ENCODE peak calls at places on chromosomes 6 and 20, in six cellular contexts. Z is A549, S is fibroblast of pulmonary artery, Q is neural progenitor cell, O is brain microvascular endothelial cell, V is HFF-Myc. N is an unnamed sample.

GRCh38 chr6:42545226-42545773 is 18.5 kb upstream of the UBR2 start:
- DNase-seq in Z (no peak), Q (no peak), O (no peak), S (no peak), V (no peak), N (no peak)

GRCh38 chr6:45946887-45947286 is 68.8 kb downstream of the CLIC5 start:
- DNase-seq in V (no peak), Q (no peak), Z (no peak), S (peak), O (no peak), N (no peak)

GRCh38 chr6:19268117-19268516 is 569.1 kb upstream of the ID4 start:
- DNase-seq in O (no peak), Q (no peak), Z (no peak), S (no peak), V (no peak), N (peak)

GRCh38 chr6:167855825-167856425 is 29.2 kb downstream of the AFDN start:
- DNase-seq in S (peak), O (peak), V (peak), Z (peak), Q (no peak), N (no peak)

GRCh38 chr6:114520976-114521375 is 178.2 kb upstream of the HS3ST5 start:
- DNase-seq in Q (no peak), Z (no peak), V (no peak), S (no peak), O (no peak), N (no peak)

GRCh38 chr6:20875369-20875963 is 341.2 kb downstream of the CDKAL1 start:
- DNase-seq in Z (peak), V (no peak), S (peak), O (peak), Q (peak), N (no peak)

GRCh38 chr6:10111975-10112374 is 302.9 kb downstream of the TFAP2A start:
- DNase-seq in O (no peak), S (no peak), Z (no peak), V (no peak), Q (no peak), N (no peak)

GRCh38 chr6:131410785-131411184 is 162.2 kb upstream of the ARG1 start:
- DNase-seq in Q (no peak), O (no peak), Z (no peak), S (no peak), V (no peak), N (no peak)

GRCh38 chr6:69664551-69664950 is 132.3 kb downstream of the LMBRD1 start:
- DNase-seq in Z (no peak), S (no peak), O (no peak), Q (no peak), V (no peak), N (no peak)

GRCh38 chr6:168171673-168172352 is 92.8 kb upstream of the FRMD1 start:
- DNase-seq in S (no peak), V (no peak), O (no peak), Q (no peak), Z (no peak), N (no peak)

GRCh38 chr6:35496036-35496850 is 636 bp downstream of the TEAD3 start:
- DNase-seq in V (no peak), O (no peak), Z (no peak), Q (peak), S (no peak), N (no peak)

GRCh38 chr20:32558526-32558925 is 26.6 kb downstream of the NOL4L start:
- DNase-seq in O (no peak), S (no peak), Z (no peak), V (no peak), Q (peak), N (no peak)

GRCh38 chr6:168675375-168675774 is 234.4 kb downstream of the SMOC2 start:
- DNase-seq in Q (no peak), Z (no peak), O (no peak), V (no peak), S (no peak), N (no peak)

GRCh38 chr6:33633084-33633461 is 12.0 kb downstream of the ITPR3 start:
- DNase-seq in S (no peak), Q (no peak), O (no peak), Z (no peak), V (no peak), N (no peak)

GRCh38 chr6:154848580-154848979 is 115.4 kb downstream of the SCAF8 start:
- DNase-seq in S (peak), Q (no peak), O (no peak), Z (no peak), V (no peak), N (no peak)

GRCh38 chr6:55293116-55293515 is 34.2 kb upstream of the GFRAL start:
- DNase-seq in O (peak), Z (peak), S (peak), Q (peak), V (no peak), N (no peak)

GRCh38 chr6:2990179-2990931 is 9.3 kb upstream of the NQO2 start:
- DNase-seq in S (peak), V (no peak), O (peak), Z (no peak), Q (peak), N (no peak)

GRCh38 chr6:118651282-118652050 is at the start of gene CEP85L:
- DNase-seq in O (peak), Q (peak), S (peak), V (peak), Z (peak), N (peak)

GRCh38 chr6:61622601-61623000 is 663.4 kb downstream of the KHDRBS2 start:
- DNase-seq in O (no peak), Z (no peak), S (no peak), Q (no peak), V (no peak), N (no peak)

GRCh38 chr6:144601221-144601620 is 316.1 kb downstream of the UTRN start:
- DNase-seq in V (no peak), S (no peak), Q (no peak), Z (no peak), O (no peak), N (no peak)

GRCh38 chr6:108751851-108752732 is 96.1 kb upstream of the ARMC2 start:
- DNase-seq in V (no peak), S (no peak), Q (no peak), Z (no peak), O (no peak), N (no peak)

GRCh38 chr6:122393339-122393896 is 6.0 kb upstream of the HSF2 start:
- DNase-seq in Q (peak), V (no peak), S (no peak), Z (no peak), O (no peak), N (no peak)

GRCh38 chr20:52105573-52106422 is 85.8 kb downstream of the ZFP64 start:
- DNase-seq in V (no peak), Z (peak), S (peak), Q (peak), O (peak), N (no peak)

GRCh38 chr20:24996449-24997195 is 4.1 kb upstream of the APMAP start:
- DNase-seq in O (no peak), Q (no peak), Z (no peak), S (no peak), V (no peak), N (no peak)

DNA sequence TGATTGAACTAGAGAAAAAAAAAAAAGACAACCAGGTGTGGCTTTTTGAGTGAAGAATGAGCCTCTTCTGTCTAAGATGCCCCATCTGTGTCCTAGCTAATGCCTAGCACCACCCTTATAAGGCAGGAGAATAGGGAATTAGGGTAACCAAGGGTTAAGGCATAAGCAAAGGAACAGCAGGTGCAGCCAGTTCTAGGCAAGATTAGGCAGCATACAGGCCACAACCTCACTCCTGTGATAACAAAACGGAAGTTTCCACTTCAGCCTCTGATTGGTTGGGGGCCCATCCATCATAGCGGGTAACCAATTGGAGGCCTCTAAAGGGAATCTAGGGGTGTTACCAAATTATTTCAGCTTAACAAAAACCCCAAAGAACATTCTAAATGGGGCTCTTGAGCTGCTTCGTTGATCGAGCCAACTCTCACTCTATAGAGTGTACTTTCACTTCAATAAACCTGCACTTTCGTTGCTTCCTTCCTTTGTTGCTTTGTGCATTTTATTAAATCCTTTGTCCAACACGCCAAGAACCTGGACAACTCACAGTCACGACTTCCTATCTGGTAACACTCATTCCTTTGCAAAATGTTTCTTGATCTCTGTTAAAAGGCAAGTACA is 61.9 kb upstream of the TAGAP start:
- DNase-seq in Z (peak), V (no peak), O (peak), Q (peak), S (peak), N (no peak)
- H3K4me3 ChIP-seq in Z (no peak), V (no peak), O (no peak), Q (no peak), S (no peak), N (no peak)

GRCh38 chr6:6546318-6547110 is 42.0 kb upstream of the LY86 start:
- DNase-seq in O (no peak), Z (no peak), V (no peak), Q (peak), S (peak), N (no peak)
- H3K4me3 ChIP-seq in O (peak), Z (peak), V (no peak), Q (peak), S (peak), N (peak)

GRCh38 chr6:24908555-24908954 is 27.2 kb downstream of the RIPOR2 start:
- DNase-seq in V (no peak), Q (no peak), Z (no peak), S (no peak), O (no peak), N (no peak)
- H3K4me3 ChIP-seq in V (peak), Q (no peak), Z (no peak), S (no peak), O (no peak), N (no peak)

GRCh38 chr6:72554203-72554564 is 67.7 kb upstream of the KCNQ5 start:
- DNase-seq in S (peak), Z (peak), O (peak), V (no peak), Q (no peak), N (no peak)
- H3K4me3 ChIP-seq in S (no peak), Z (no peak), O (no peak), V (no peak), Q (no peak), N (no peak)

GRCh38 chr20:62935968-62936585 is 1.9 kb upstream of the GID8 start:
- DNase-seq in S (no peak), V (no peak), O (no peak), Z (no peak), Q (peak), N (peak)
- H3K4me3 ChIP-seq in S (peak), V (peak), O (peak), Z (peak), Q (peak), N (peak)

GRCh38 chr20:57397693-57398108 is 6.5 kb downstream of the RBM38 start:
- DNase-seq in S (no peak), Z (no peak), V (no peak), Q (no peak), O (no peak), N (no peak)

GRCh38 chr20:57400262-57400701 is 9.1 kb downstream of the RBM38 start:
- DNase-seq in O (no peak), Z (no peak), S (no peak), Q (no peak), V (no peak), N (no peak)

GRCh38 chr20:57399587-57400261 is 8.5 kb downstream of the RBM38 start:
- DNase-seq in Z (no peak), S (no peak), V (no peak), O (no peak), Q (no peak), N (no peak)

GRCh38 chr20:57398231-57398821 is 7.1 kb downstream of the RBM38 start:
- DNase-seq in S (no peak), Q (no peak), Z (no peak), V (no peak), O (no peak), N (no peak)

GRCh38 chr20:57398901-57399535 is 7.8 kb downstream of the RBM38 start:
- DNase-seq in V (no peak), Z (no peak), S (no peak), O (no peak), Q (peak), N (no peak)
- H3K4me3 ChIP-seq in V (no peak), Z (no peak), S (no peak), O (no peak), Q (no peak), N (no peak)

GRCh38 chr6:11380549-11380948 is 148.1 kb upstream of the NEDD9 start:
- DNase-seq in S (no peak), Z (no peak), O (no peak), V (no peak), Q (no peak), N (no peak)

GRCh38 chr6:11381801-11382513 is 149.5 kb upstream of the NEDD9 start:
- DNase-seq in V (no peak), Z (no peak), S (no peak), Q (no peak), O (no peak), N (no peak)

GRCh38 chr6:11378639-11379038 is 146.2 kb upstream of the NEDD9 start:
- DNase-seq in Q (no peak), V (no peak), Z (no peak), O (no peak), S (no peak), N (no peak)

GRCh38 chr6:11380969-11381744 is 148.7 kb upstream of the NEDD9 start:
- DNase-seq in Z (no peak), Q (peak), S (no peak), O (no peak), V (no peak), N (no peak)

GRCh38 chr6:11379805-11380204 is 147.3 kb upstream of the NEDD9 start:
- DNase-seq in O (no peak), V (no peak), S (no peak), Z (no peak), Q (no peak), N (no peak)
- H3K4me3 ChIP-seq in O (no peak), V (no peak), S (no peak), Z (no peak), Q (no peak), N (no peak)

GRCh38 chr6:170437719-170438401 is 115.2 kb downstream of the PSMB1 start:
- DNase-seq in Z (no peak), Q (no peak), S (no peak), O (no peak), V (no peak), N (no peak)

GRCh38 chr6:170438402-170438753 is 114.7 kb downstream of the PSMB1 start:
- DNase-seq in Z (peak), S (peak), V (peak), Q (peak), O (peak), N (peak)

GRCh38 chr6:170439366-170440351 is 113.4 kb downstream of the PSMB1 start:
- DNase-seq in O (peak), S (no peak), Q (no peak), Z (no peak), V (no peak), N (no peak)

GRCh38 chr6:170440437-170440836 is 112.7 kb downstream of the PSMB1 start:
- DNase-seq in Q (no peak), V (no peak), Z (no peak), O (no peak), S (no peak), N (no peak)

GRCh38 chr6:170438861-170439260 is 114.2 kb downstream of the PSMB1 start:
- DNase-seq in S (no peak), Q (no peak), V (no peak), Z (no peak), O (no peak), N (no peak)
- H3K4me3 ChIP-seq in S (no peak), Q (no peak), V (no peak), Z (no peak), O (no peak), N (no peak)

GRCh38 chr6:139323511-139324445 is 32.0 kb upstream of the TXLNB start:
- DNase-seq in S (peak), V (peak), Z (peak), O (peak), Q (peak), N (no peak)

GRCh38 chr6:139325686-139326085 is 33.9 kb upstream of the TXLNB start:
- DNase-seq in Z (no peak), Q (no peak), V (no peak), O (no peak), S (no peak), N (no peak)

GRCh38 chr6:139329224-139329623 is 37.4 kb upstream of the TXLNB start:
- DNase-seq in V (no peak), O (no peak), Q (no peak), S (no peak), Z (no peak), N (no peak)

GRCh38 chr6:139327038-139327437 is 35.2 kb upstream of the TXLNB start:
- DNase-seq in O (no peak), Z (no peak), S (no peak), Q (no peak), V (no peak), N (no peak)

DNA sequence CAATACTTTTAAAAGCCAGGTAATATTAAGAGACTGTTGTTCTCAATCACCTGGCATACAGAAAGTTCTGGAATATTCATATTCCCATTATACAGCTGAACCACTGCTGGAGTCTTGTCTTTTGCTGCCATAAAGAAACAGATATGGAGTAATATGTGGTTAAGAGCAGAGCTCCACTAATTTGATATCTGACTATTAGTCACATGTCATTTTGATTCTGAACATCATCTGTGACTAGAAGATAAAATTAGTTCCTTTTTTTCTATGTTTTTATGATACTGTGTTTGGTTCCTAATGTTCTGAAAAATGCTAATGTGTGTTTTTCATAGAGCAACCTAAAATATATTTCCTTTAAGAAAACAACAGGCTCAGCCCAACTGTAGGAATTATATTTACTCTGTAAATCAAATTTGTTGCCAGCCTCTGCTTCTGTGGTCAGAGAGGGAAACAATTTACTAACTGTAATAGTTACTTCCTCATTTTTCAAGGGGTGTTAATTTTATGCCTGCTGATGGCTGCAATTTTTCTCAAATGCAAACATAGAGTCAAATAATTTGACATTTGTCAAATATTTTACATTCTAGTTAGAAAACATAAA is 33.3 kb upstream of the TXLNB start:
- DNase-seq in V (no peak), O (no peak), Z (no peak), Q (no peak), S (no peak), N (no peak)
- H3K4me3 ChIP-seq in V (no peak), O (no peak), Z (no peak), Q (no peak), S (no peak), N (no peak)

N was measured in retinal pigment epithelial cell.